ENCODE peak calls at places on chromosome 6, in eight cellular contexts. I is AG10803, B is endothelial cell of umbilical vein, N is foreskin fibroblast, K is heart left ventricle, Q is transverse colon, U is brain microvascular endothelial cell, G is dorsolateral prefrontal cortex. L is an unnamed sample.

GRCh38 chr6:22300287-22300998 is 3.6 kb upstream of the PRL start:
- DNase-seq in I (no peak), B (no peak), N (no peak), K (no peak), Q (no peak), U (no peak), G (no peak), L (no peak)

GRCh38 chr6:29602564-29603361 is 17.8 kb downstream of the OR2H2 start:
- DNase-seq in I (no peak), B (no peak), N (peak), K (no peak), Q (no peak), U (peak), G (no peak), L (no peak)

GRCh38 chr6:73514746-73515110 is 6.1 kb downstream of the EEF1A1 start:
- DNase-seq in I (no peak), B (peak), N (peak), K (no peak), Q (no peak), U (no peak), G (no peak), L (no peak)

GRCh38 chr6:42338573-42339218 is 113.0 kb downstream of the TRERF1 start:
- DNase-seq in I (peak), B (peak), N (peak), K (no peak), Q (no peak), U (peak), G (no peak), L (peak)

GRCh38 chr6:34602318-34603111 is 46.4 kb upstream of the SPDEF start:
- DNase-seq in I (no peak), B (no peak), N (no peak), K (no peak), Q (peak), U (peak), G (no peak), L (no peak)

GRCh38 chr6:90584636-90585255 is 2.1 kb downstream of the MAP3K7 start:
- DNase-seq in I (peak), B (no peak), N (no peak), K (no peak), Q (no peak), U (no peak), G (no peak), L (no peak)

GRCh38 chr6:3882865-3883264 is 33.7 kb downstream of the FAM50B start:
- DNase-seq in I (peak), B (no peak), N (peak), K (no peak), Q (no peak), U (no peak), G (no peak), L (peak)

GRCh38 chr6:80872194-80872950 is 765.9 kb downstream of the BCKDHB start:
- DNase-seq in I (peak), B (no peak), N (no peak), K (peak), Q (no peak), U (peak), G (no peak), L (peak)

GRCh38 chr6:149043476-149044130 is 273.9 kb upstream of the TAB2 start:
- DNase-seq in I (no peak), B (no peak), N (peak), K (no peak), Q (no peak), U (peak), G (no peak), L (peak)

GRCh38 chr6:2611092-2611491 is 139.6 kb downstream of the MYLK4 start:
- DNase-seq in I (no peak), B (peak), N (peak), K (no peak), Q (no peak), U (peak), G (no peak), L (no peak)

GRCh38 chr6:2264932-2265331 is 19.5 kb upstream of the GMDS start:
- DNase-seq in I (peak), B (no peak), N (peak), K (no peak), Q (no peak), U (peak), G (no peak), L (peak)

GRCh38 chr6:112475083-112475482 is 128.0 kb downstream of the RFPL4B start:
- DNase-seq in I (peak), B (no peak), N (peak), K (no peak), Q (no peak), U (peak), G (no peak), L (peak)

GRCh38 chr6:64330694-64331309 is 695.2 kb downstream of the PHF3 start:
- DNase-seq in I (peak), B (peak), N (peak), K (no peak), Q (peak), U (peak), G (peak), L (peak)

GRCh38 chr6:70847091-70847490 is 109.8 kb downstream of the B3GAT2 start:
- DNase-seq in I (no peak), B (no peak), N (no peak), K (no peak), Q (no peak), U (no peak), G (no peak), L (no peak)

GRCh38 chr6:4790158-4790899 is 14.1 kb downstream of the CDYL start:
- DNase-seq in I (no peak), B (no peak), N (no peak), K (no peak), Q (no peak), U (no peak), G (no peak), L (no peak)

GRCh38 chr6:17725083-17725482 is 18.4 kb upstream of the NUP153 start:
- DNase-seq in I (peak), B (peak), N (peak), K (peak), Q (peak), U (peak), G (no peak), L (peak)

GRCh38 chr6:127120787-127121636 is 2.5 kb downstream of the RSPO3 start:
- DNase-seq in I (peak), B (peak), N (peak), K (peak), Q (peak), U (peak), G (peak), L (peak)

GRCh38 chr6:149166324-149166723 is 151.2 kb upstream of the TAB2 start:
- DNase-seq in I (no peak), B (peak), N (no peak), K (no peak), Q (no peak), U (no peak), G (no peak), L (no peak)

GRCh38 chr6:77368660-77369313 is 94.5 kb downstream of the HTR1B start:
- DNase-seq in I (peak), B (peak), N (peak), K (peak), Q (peak), U (no peak), G (no peak), L (peak)

GRCh38 chr6:136085370-136086115 is 164.6 kb downstream of the MTFR2 start:
- DNase-seq in I (peak), B (no peak), N (peak), K (no peak), Q (no peak), U (no peak), G (no peak), L (peak)

GRCh38 chr6:36127462-36128016 is 2.8 kb upstream of the MAPK13 start:
- DNase-seq in I (peak), B (peak), N (peak), K (peak), Q (no peak), U (peak), G (no peak), L (peak)

GRCh38 chr6:34073504-34073903 is 72.4 kb downstream of the GRM4 start:
- DNase-seq in I (no peak), B (no peak), N (no peak), K (no peak), Q (no peak), U (no peak), G (no peak), L (no peak)

GRCh38 chr6:27143474-27144026 is 104.0 kb upstream of the PRSS16 start:
- DNase-seq in I (no peak), B (no peak), N (no peak), K (no peak), Q (no peak), U (no peak), G (no peak), L (no peak)

GRCh38 chr6:166515072-166515810 is 71.2 kb downstream of the RAMACL start:
- DNase-seq in I (peak), B (peak), N (peak), K (no peak), Q (peak), U (peak), G (no peak), L (peak)

GRCh38 chr6:134079406-134079921 is 27.0 kb upstream of the SLC2A12 start:
- DNase-seq in I (no peak), B (no peak), N (no peak), K (no peak), Q (no peak), U (no peak), G (no peak), L (no peak)

GRCh38 chr6:133965817-133966360 is 12.9 kb downstream of the TBPL1 start:
- DNase-seq in I (no peak), B (no peak), N (peak), K (no peak), Q (peak), U (no peak), G (no peak), L (no peak)

GRCh38 chr6:107337342-107337741 is 122.0 kb downstream of the PDSS2 start:
- DNase-seq in I (no peak), B (no peak), N (no peak), K (no peak), Q (no peak), U (no peak), G (no peak), L (no peak)

GRCh38 chr6:158894192-158894591 is 75.0 kb upstream of the EZR start:
- DNase-seq in I (peak), B (peak), N (peak), K (no peak), Q (no peak), U (peak), G (no peak), L (peak)

GRCh38 chr6:144104898-144105487 is 9.6 kb upstream of the SF3B5 start:
- DNase-seq in I (peak), B (peak), N (peak), K (no peak), Q (no peak), U (peak), G (no peak), L (peak)

GRCh38 chr6:112831022-112831421 is 483.9 kb downstream of the RFPL4B start:
- DNase-seq in I (no peak), B (peak), N (peak), K (no peak), Q (no peak), U (peak), G (no peak), L (no peak)

GRCh38 chr6:75850026-75850385 is 101.0 kb downstream of the MYO6 start:
- DNase-seq in I (no peak), B (peak), N (peak), K (no peak), Q (no peak), U (no peak), G (no peak), L (no peak)

GRCh38 chr6:155472886-155473285 is 17.2 kb upstream of the NOX3 start:
- DNase-seq in I (peak), B (no peak), N (no peak), K (no peak), Q (no peak), U (no peak), G (no peak), L (peak)

GRCh38 chr6:1916334-1916985 is 306.7 kb downstream of the FOXC1 start:
- DNase-seq in I (peak), B (peak), N (peak), K (no peak), Q (no peak), U (peak), G (no peak), L (peak)

GRCh38 chr6:145963216-145964068 is 716 bp downstream of the SHPRH start:
- DNase-seq in I (peak), B (peak), N (peak), K (peak), Q (peak), U (peak), G (peak), L (peak)

GRCh38 chr6:113819169-113819830 is 37.8 kb upstream of the MARCKS start:
- DNase-seq in I (no peak), B (no peak), N (no peak), K (no peak), Q (peak), U (no peak), G (no peak), L (no peak)

GRCh38 chr6:166201878-166202277 is 34.2 kb upstream of the TBXT start:
- DNase-seq in I (no peak), B (no peak), N (no peak), K (no peak), Q (no peak), U (no peak), G (no peak), L (no peak)

GRCh38 chr6:136703331-136703846 is 88.9 kb downstream of the MAP3K5 start:
- DNase-seq in I (no peak), B (peak), N (no peak), K (no peak), Q (no peak), U (no peak), G (no peak), L (no peak)

GRCh38 chr6:88725111-88725711 is 238.2 kb downstream of the RNGTT start:
- DNase-seq in I (peak), B (no peak), N (no peak), K (peak), Q (no peak), U (peak), G (no peak), L (peak)

GRCh38 chr6:28118217-28118616 is 6.2 kb upstream of the ZSCAN16 start:
- DNase-seq in I (no peak), B (no peak), N (no peak), K (no peak), Q (no peak), U (no peak), G (no peak), L (no peak)

GRCh38 chr6:142569676-142570075 is 267.9 kb downstream of the ADGRG6 start:
- DNase-seq in I (peak), B (peak), N (no peak), K (no peak), Q (no peak), U (no peak), G (no peak), L (no peak)
- H3K4me3 ChIP-seq in I (no peak), B (no peak), N (no peak), K (no peak), Q (no peak), U (no peak), G (no peak), L (no peak)

GRCh38 chr6:15264902-15265761 is 19.3 kb downstream of the JARID2 start:
- DNase-seq in I (peak), B (no peak), N (peak), K (peak), Q (no peak), U (no peak), G (peak), L (peak)

GRCh38 chr6:15267221-15267620 is 21.4 kb downstream of the JARID2 start:
- DNase-seq in I (no peak), B (no peak), N (no peak), K (no peak), Q (no peak), U (no peak), G (no peak), L (no peak)

GRCh38 chr6:15264412-15264811 is 18.5 kb downstream of the JARID2 start:
- DNase-seq in I (no peak), B (no peak), N (no peak), K (no peak), Q (no peak), U (no peak), G (no peak), L (no peak)

GRCh38 chr6:15266423-15266996 is 20.6 kb downstream of the JARID2 start:
- DNase-seq in I (no peak), B (peak), N (no peak), K (peak), Q (no peak), U (no peak), G (no peak), L (no peak)

GRCh38 chr6:15265787-15266186 is 19.9 kb downstream of the JARID2 start:
- DNase-seq in I (no peak), B (peak), N (no peak), K (no peak), Q (no peak), U (no peak), G (no peak), L (no peak)
- H3K4me3 ChIP-seq in I (no peak), B (no peak), N (no peak), K (peak), Q (no peak), U (no peak), G (peak), L (no peak)

GRCh38 chr6:23983691-23984090 is 142.3 kb upstream of the NRSN1 start:
- DNase-seq in I (no peak), B (no peak), N (no peak), K (no peak), Q (no peak), U (no peak), G (no peak), L (no peak)
- H3K4me3 ChIP-seq in I (no peak), B (no peak), N (no peak), K (no peak), Q (no peak), U (no peak), G (no peak), L (no peak)

DNA sequence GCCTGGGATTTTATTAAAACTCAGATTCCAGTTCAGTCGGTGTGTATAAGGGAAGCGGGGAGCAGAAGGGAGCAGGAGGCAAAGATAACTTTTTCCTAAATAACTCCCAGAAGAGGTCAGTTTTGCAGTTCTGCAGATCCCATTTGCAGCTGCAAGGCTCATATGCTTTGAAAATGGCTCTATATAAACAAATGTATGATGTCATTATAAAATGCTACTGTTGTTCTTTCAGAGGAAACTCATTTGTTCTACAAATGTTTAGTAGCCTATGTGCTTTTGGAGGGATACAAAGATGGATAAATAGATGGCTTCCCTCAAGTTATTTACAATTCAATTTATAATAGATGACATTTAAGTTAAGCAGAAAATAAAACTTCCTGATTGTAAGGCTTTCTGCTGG is 29.2 kb upstream of the DSP start:
- DNase-seq in I (no peak), B (no peak), N (no peak), K (no peak), Q (no peak), U (no peak), G (no peak), L (no peak)
- H3K4me3 ChIP-seq in I (no peak), B (no peak), N (no peak), K (no peak), Q (no peak), U (no peak), G (no peak), L (no peak)

DNA sequence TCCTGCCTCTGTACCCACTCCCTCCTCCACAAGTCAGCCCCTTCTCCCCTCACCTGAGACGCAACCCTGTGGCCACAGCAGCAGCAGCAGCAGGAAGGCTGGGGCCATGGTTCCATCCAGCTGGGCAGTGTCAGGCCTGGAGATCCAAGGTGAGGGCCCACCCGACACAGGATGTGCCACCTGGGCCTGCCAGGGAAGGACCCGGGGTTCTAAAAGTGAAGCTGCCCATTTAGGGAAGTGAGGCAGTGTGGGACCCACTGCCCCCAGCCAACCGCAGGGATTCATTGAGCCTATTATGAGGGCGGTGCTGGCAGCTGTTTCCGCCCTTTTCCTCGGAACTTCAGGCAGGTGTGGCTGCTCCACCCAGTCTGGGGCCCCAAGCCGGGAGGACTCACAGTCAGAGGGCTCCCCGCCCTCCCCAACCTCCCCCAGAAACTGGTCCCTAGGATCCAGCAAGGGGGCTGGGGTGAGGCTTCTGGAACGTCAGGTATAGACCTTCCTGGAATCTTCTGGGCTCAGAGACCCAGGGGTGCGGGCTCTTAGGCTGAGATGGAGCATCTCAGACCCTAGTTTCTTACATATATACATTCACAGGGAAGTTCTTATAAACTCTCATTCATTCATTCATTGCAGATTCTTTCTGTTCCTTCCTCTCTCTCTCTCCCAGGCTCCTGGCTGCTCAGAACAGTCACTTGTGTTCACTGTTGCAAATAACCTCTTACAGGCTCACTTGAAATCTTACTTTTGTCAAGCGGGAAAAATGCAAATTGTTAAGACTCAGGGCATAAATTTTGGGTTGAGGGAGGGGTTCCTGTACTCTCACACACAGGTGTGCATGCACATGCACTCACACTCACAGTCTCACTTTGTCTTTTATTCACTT is at the start of gene TREML2:
- DNase-seq in I (no peak), B (no peak), N (no peak), K (no peak), Q (peak), U (no peak), G (no peak), L (no peak)
- H3K4me3 ChIP-seq in I (no peak), B (no peak), N (no peak), K (no peak), Q (no peak), U (no peak), G (no peak), L (no peak)

GRCh38 chr6:151414641-151415260 is 23.4 kb upstream of the ZBTB2 start:
- DNase-seq in I (no peak), B (no peak), N (no peak), K (no peak), Q (no peak), U (no peak), G (no peak), L (no peak)

GRCh38 chr6:151417477-151417876 is 26.1 kb upstream of the ZBTB2 start:
- DNase-seq in I (no peak), B (no peak), N (no peak), K (no peak), Q (no peak), U (no peak), G (no peak), L (no peak)

GRCh38 chr6:151412905-151413304 is 21.5 kb upstream of the ZBTB2 start:
- DNase-seq in I (no peak), B (no peak), N (no peak), K (no peak), Q (no peak), U (no peak), G (no peak), L (no peak)

GRCh38 chr6:151409679-151410078 is 18.3 kb upstream of the ZBTB2 start:
- DNase-seq in I (no peak), B (no peak), N (no peak), K (no peak), Q (no peak), U (no peak), G (no peak), L (no peak)

GRCh38 chr6:151413372-151414145 is 22.2 kb upstream of the ZBTB2 start:
- DNase-seq in I (no peak), B (no peak), N (no peak), K (no peak), Q (no peak), U (no peak), G (no peak), L (no peak)
- H3K4me3 ChIP-seq in I (no peak), B (no peak), N (no peak), K (no peak), Q (no peak), U (no peak), G (no peak), L (no peak)

GRCh38 chr6:47144306-47144705 is 102.2 kb upstream of the ADGRF1 start:
- DNase-seq in I (peak), B (no peak), N (peak), K (no peak), Q (no peak), U (no peak), G (no peak), L (peak)
- H3K4me3 ChIP-seq in I (no peak), B (no peak), N (no peak), K (no peak), Q (no peak), U (no peak), G (no peak), L (no peak)